ENCODE peak calls at places on chromosomes 6 and 20, in four cellular contexts. K is colonic mucosa, Q is left ventricle myocardium inferior, A is body of pancreas. S is an unnamed sample. For H3K36me3 and H3K27me3, the result is how much of the 10 kb centered on the place peaks cover.

GRCh38 chr6:36803908-36804307 is 35.3 kb downstream of the CPNE5 start:
- DNase-seq in A (no peak), K (no peak), Q (no peak), S (no peak)

GRCh38 chr20:10857362-10858070 is 183.7 kb upstream of the JAG1 start:
- DNase-seq in A (peak), Q (no peak), K (peak), S (no peak)

GRCh38 chr6:25655746-25656145 is 3.7 kb downstream of the SCGN start:
- DNase-seq in A (peak), Q (no peak), K (no peak), S (no peak)

GRCh38 chr6:45667766-45668165 is 290.0 kb upstream of the SUPT3H start:
- DNase-seq in K (no peak), Q (no peak), A (no peak), S (no peak)

GRCh38 chr6:145829950-145830349 is 15.4 kb upstream of the FBXO30 start:
- DNase-seq in Q (no peak), K (no peak), A (no peak), S (no peak)

GRCh38 chr20:50101900-50102299 is 11.1 kb downstream of the UBE2V1 start:
- DNase-seq in A (no peak), Q (no peak), K (no peak), S (no peak)

GRCh38 chr6:137033828-137034227 is 10.9 kb downstream of the IL20RA start:
- DNase-seq in Q (no peak), K (no peak), A (no peak), S (no peak)

GRCh38 chr6:151501511-151502136 is 7.8 kb downstream of the CCDC170 start:
- DNase-seq in Q (no peak), A (no peak), K (no peak), S (no peak)

GRCh38 chr20:53517146-53517545 is 76.5 kb downstream of the ZNF217 start:
- DNase-seq in A (no peak), K (peak), Q (no peak), S (no peak)

GRCh38 chr6:118709859-118710350 is 58.5 kb upstream of the CEP85L start:
- DNase-seq in K (peak), A (peak), Q (no peak), S (no peak)

GRCh38 chr6:29632789-29633531 is at the start of gene GABBR1:
- DNase-seq in Q (peak), A (peak), K (peak), S (peak)

GRCh38 chr6:151440930-151441329 is 11.0 kb downstream of the RMND1 start:
- DNase-seq in K (no peak), Q (no peak), A (no peak), S (no peak)

GRCh38 chr20:311603-312002 is 13.7 kb upstream of the SOX12 start:
- DNase-seq in A (no peak), Q (no peak), K (no peak), S (no peak)

GRCh38 chr20:20219016-20219415 is 148.9 kb upstream of the INSM1 start:
- DNase-seq in K (no peak), A (no peak), Q (no peak), S (no peak)

DNA sequence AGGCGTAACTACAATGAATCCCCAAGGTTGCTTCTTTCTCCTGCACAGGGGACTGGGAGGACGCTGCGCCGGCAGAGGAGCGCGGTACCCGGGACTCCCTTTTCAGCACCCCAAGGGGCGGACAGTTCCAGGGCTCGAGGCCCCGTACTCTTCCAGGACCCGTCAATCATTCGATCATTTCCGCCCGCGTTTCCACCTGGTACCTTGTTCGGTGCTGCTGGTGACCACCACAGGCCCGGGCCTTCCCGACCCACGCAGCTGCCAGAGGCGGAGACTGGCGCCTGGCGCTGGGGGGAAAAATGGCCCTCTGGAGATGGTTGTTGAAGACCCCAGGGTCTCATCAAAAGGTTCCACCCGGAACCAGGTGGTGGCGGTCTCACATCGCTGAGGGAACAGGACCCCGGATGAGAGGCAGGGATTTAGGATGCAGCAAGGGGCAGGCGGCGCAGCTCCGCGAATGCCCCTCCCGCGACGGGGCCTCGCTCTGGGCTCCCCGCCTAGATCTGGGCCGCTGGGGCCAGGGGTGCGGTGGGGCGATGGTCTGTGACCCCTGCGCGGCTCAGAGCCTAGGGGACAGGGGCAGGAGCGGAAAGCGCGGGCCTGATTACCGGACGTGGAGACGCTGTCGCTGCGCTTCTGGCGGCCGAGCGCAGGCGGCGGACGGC is 744 bp downstream of the VSX1 start:
- DNase-seq in Q (no peak), K (no peak), A (peak), S (peak)
- H3K4me3 ChIP-seq in Q (peak), K (no peak), A (no peak), S (peak)

GRCh38 chr20:17627101-17627950 is 54.7 kb downstream of the RRBP1 start:
- DNase-seq in A (no peak), Q (peak), K (no peak), S (peak)

GRCh38 chr20:17629025-17629424 is 53.0 kb downstream of the RRBP1 start:
- DNase-seq in K (no peak), A (no peak), Q (no peak), S (no peak)

GRCh38 chr20:17629678-17630089 is 52.4 kb downstream of the RRBP1 start:
- DNase-seq in Q (no peak), A (no peak), K (no peak), S (no peak)

GRCh38 chr20:17626217-17627007 is 55.6 kb downstream of the RRBP1 start:
- DNase-seq in A (peak), Q (peak), K (no peak), S (peak)

GRCh38 chr20:17628101-17628841 is 53.8 kb downstream of the RRBP1 start:
- DNase-seq in K (no peak), Q (peak), A (no peak), S (peak)
- H3K36me3 ChIP-seq in K (half or more), Q (half or more), A (under half), S (under half)

DNA sequence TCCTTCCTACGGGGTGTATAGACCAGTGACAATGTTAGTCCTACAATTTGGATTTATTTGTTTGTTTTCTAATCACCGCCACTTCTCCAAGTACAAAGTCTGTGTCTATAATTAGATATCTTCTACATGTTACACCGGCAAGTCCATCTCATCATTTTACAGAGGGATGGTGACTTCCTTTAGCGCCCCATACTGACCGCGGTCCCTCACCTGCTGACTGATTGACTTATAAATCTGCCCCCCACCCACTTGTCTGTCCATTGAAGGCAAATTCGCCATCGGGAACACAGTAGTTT is 8.9 kb upstream of the NR2E1 start:
- DNase-seq in A (no peak), K (no peak), Q (no peak), S (no peak)
- H3K27me3 ChIP-seq in A (under half), K (half or more), Q (half or more), S (half or more)

GRCh38 chr20:57176842-57177241 is 89.6 kb downstream of the BMP7 start:
- DNase-seq in A (no peak), Q (no peak), K (no peak), S (no peak)

GRCh38 chr20:57179265-57179664 is 87.2 kb downstream of the BMP7 start:
- DNase-seq in Q (no peak), A (no peak), K (no peak), S (no peak)

GRCh38 chr20:57180385-57180784 is 86.1 kb downstream of the BMP7 start:
- DNase-seq in Q (no peak), A (no peak), K (no peak), S (peak)

GRCh38 chr20:57177636-57178280 is 88.7 kb downstream of the BMP7 start:
- DNase-seq in K (no peak), Q (no peak), A (no peak), S (no peak)

GRCh38 chr20:57178582-57179112 is 87.8 kb downstream of the BMP7 start:
- DNase-seq in Q (no peak), A (no peak), K (no peak), S (no peak)
- H3K4me3 ChIP-seq in Q (no peak), A (no peak), K (no peak), S (no peak)

GRCh38 chr20:23371496-23371895 is 9.5 kb downstream of the GZF1 start:
- DNase-seq in Q (no peak), A (no peak), K (no peak), S (no peak)
- H3K36me3 ChIP-seq in Q (half or more), A (under half), K (under half), S (under half)